ENCODE peak calls at places on chromosomes 13 and 19, in seven cellular contexts. One of them, this sample, is unnamed.

GRCh38 chr19:17772172-17772571 is 20.9 kb downstream of the FCHO1 start:
- DNase-seq in A549: no peak
- DNase-seq in stomach: no peak
- DNase-seq in HepG2: no peak
- DNase-seq in sigmoid colon: no peak
- DNase-seq in ovary: no peak
- DNase-seq in SK-N-SH: no peak
- DNase-seq in this sample: no peak

GRCh38 chr19:27672309-27673047 is 1540.5 kb downstream of the UQCRFS1 start:
- DNase-seq in HepG2: no peak
- DNase-seq in sigmoid colon: no peak
- DNase-seq in A549: no peak
- DNase-seq in stomach: peak; percentile 15
- DNase-seq in SK-N-SH: no peak
- DNase-seq in ovary: no peak
- DNase-seq in this sample: no peak

GRCh38 chr19:39406656-39407393 is at the start of gene ZFP36:
- DNase-seq in SK-N-SH: peak; percentile 94
- DNase-seq in sigmoid colon: peak; percentile 98
- DNase-seq in HepG2: peak; percentile 70
- DNase-seq in A549: peak; percentile 95
- DNase-seq in ovary: peak; percentile 88
- DNase-seq in stomach: peak; percentile 95
- DNase-seq in this sample: peak; percentile 96

GRCh38 chr19:46402725-46403124 is 10.6 kb downstream of the CCDC8 start:
- DNase-seq in stomach: no peak
- DNase-seq in ovary: no peak
- DNase-seq in HepG2: no peak
- DNase-seq in A549: no peak
- DNase-seq in sigmoid colon: peak; percentile 40
- DNase-seq in SK-N-SH: no peak
- DNase-seq in this sample: no peak

GRCh38 chr13:114222461-114222968 is 12.2 kb upstream of the CDC16 start:
- DNase-seq in SK-N-SH: no peak
- DNase-seq in A549: no peak
- DNase-seq in sigmoid colon: no peak
- DNase-seq in stomach: no peak
- DNase-seq in HepG2: peak; percentile 12
- DNase-seq in ovary: no peak
- DNase-seq in this sample: peak; percentile 30

GRCh38 chr19:41426952-41427646 is at the start of gene B3GNT8:
- DNase-seq in A549: no peak
- DNase-seq in SK-N-SH: peak; percentile 71
- DNase-seq in HepG2: peak; percentile 59
- DNase-seq in stomach: peak; percentile 86
- DNase-seq in ovary: peak; percentile 83
- DNase-seq in sigmoid colon: peak; percentile 94
- DNase-seq in this sample: peak; percentile 94

GRCh38 chr19:1066748-1067340 is at the start of gene ARHGAP45:
- DNase-seq in ovary: no peak
- DNase-seq in sigmoid colon: no peak
- DNase-seq in HepG2: no peak
- DNase-seq in A549: no peak
- DNase-seq in SK-N-SH: peak; percentile 66
- DNase-seq in stomach: peak; percentile 60
- DNase-seq in this sample: peak; percentile 70

GRCh38 chr19:6587093-6587820 is 3.7 kb downstream of the CD70 start:
- DNase-seq in stomach: no peak
- DNase-seq in ovary: no peak
- DNase-seq in SK-N-SH: no peak
- DNase-seq in sigmoid colon: no peak
- DNase-seq in A549: no peak
- DNase-seq in HepG2: no peak
- DNase-seq in this sample: no peak

GRCh38 chr19:1154731-1155351 is 19.2 kb downstream of the SBNO2 start:
- DNase-seq in HepG2: peak; percentile 67
- DNase-seq in stomach: peak; percentile 87
- DNase-seq in A549: peak; percentile 58
- DNase-seq in ovary: peak; percentile 82
- DNase-seq in SK-N-SH: peak; percentile 86
- DNase-seq in sigmoid colon: peak; percentile 96
- DNase-seq in this sample: peak; percentile 89

GRCh38 chr13:30752201-30752797 is 17.0 kb downstream of the ALOX5AP start:
- DNase-seq in SK-N-SH: no peak
- DNase-seq in ovary: no peak
- DNase-seq in HepG2: no peak
- DNase-seq in stomach: no peak
- DNase-seq in A549: no peak
- DNase-seq in sigmoid colon: no peak
- DNase-seq in this sample: no peak

GRCh38 chr13:88926890-88927502 is 1255.8 kb downstream of the SLITRK5 start:
- DNase-seq in A549: no peak
- DNase-seq in sigmoid colon: no peak
- DNase-seq in SK-N-SH: no peak
- DNase-seq in HepG2: no peak
- DNase-seq in stomach: no peak
- DNase-seq in ovary: no peak
- DNase-seq in this sample: no peak

GRCh38 chr19:10936661-10937084 is 8.1 kb downstream of the TIMM29 start:
- DNase-seq in HepG2: peak; percentile 76
- DNase-seq in ovary: peak; percentile 54
- DNase-seq in stomach: peak; percentile 41
- DNase-seq in SK-N-SH: peak; percentile 83
- DNase-seq in sigmoid colon: no peak
- DNase-seq in A549: peak; percentile 56
- DNase-seq in this sample: peak; percentile 40

GRCh38 chr19:7450243-7451223 is 38.3 kb downstream of the PEX11G start:
- DNase-seq in stomach: no peak
- DNase-seq in sigmoid colon: no peak
- DNase-seq in ovary: no peak
- DNase-seq in SK-N-SH: no peak
- DNase-seq in A549: no peak
- DNase-seq in HepG2: peak; percentile 32
- DNase-seq in this sample: no peak

GRCh38 chr19:40714519-40715299 is 2.0 kb downstream of the COQ8B start:
- DNase-seq in A549: peak; percentile 99
- DNase-seq in stomach: peak; percentile 95
- DNase-seq in SK-N-SH: peak; percentile 95
- DNase-seq in HepG2: peak; percentile 81
- DNase-seq in ovary: peak; percentile 92
- DNase-seq in sigmoid colon: peak; percentile 97
- DNase-seq in this sample: peak; percentile 97

GRCh38 chr19:10238172-10238783 is 7.1 kb upstream of the S1PR2 start:
- DNase-seq in ovary: no peak
- DNase-seq in stomach: peak; percentile 31
- DNase-seq in HepG2: peak; percentile 83
- DNase-seq in sigmoid colon: peak; percentile 92
- DNase-seq in SK-N-SH: no peak
- DNase-seq in A549: peak; percentile 26
- DNase-seq in this sample: peak; percentile 49

GRCh38 chr13:89163081-89163480 is 1491.9 kb downstream of the SLITRK5 start:
- DNase-seq in HepG2: no peak
- DNase-seq in A549: no peak
- DNase-seq in SK-N-SH: peak; percentile 37
- DNase-seq in stomach: no peak
- DNase-seq in sigmoid colon: no peak
- DNase-seq in ovary: no peak
- DNase-seq in this sample: no peak

GRCh38 chr19:55536951-55537740 is at the start of gene SBK2:
- DNase-seq in A549: no peak
- DNase-seq in ovary: no peak
- DNase-seq in stomach: no peak
- DNase-seq in HepG2: peak; percentile 33
- DNase-seq in SK-N-SH: peak; percentile 95
- DNase-seq in sigmoid colon: no peak
- DNase-seq in this sample: no peak

GRCh38 chr13:112657850-112658445 is 31.9 kb upstream of the ATP11A start:
- DNase-seq in ovary: no peak
- DNase-seq in HepG2: no peak
- DNase-seq in A549: no peak
- DNase-seq in sigmoid colon: no peak
- DNase-seq in stomach: no peak
- DNase-seq in SK-N-SH: no peak
- DNase-seq in this sample: no peak

GRCh38 chr19:49864890-49865289 is 2.5 kb downstream of the PNKP start:
- DNase-seq in HepG2: no peak
- DNase-seq in stomach: no peak
- DNase-seq in A549: no peak
- DNase-seq in sigmoid colon: no peak
- DNase-seq in ovary: no peak
- DNase-seq in SK-N-SH: no peak
- DNase-seq in this sample: no peak

GRCh38 chr19:49863935-49864320 is 3.4 kb downstream of the PNKP start:
- DNase-seq in HepG2: no peak
- DNase-seq in stomach: no peak
- DNase-seq in SK-N-SH: no peak
- DNase-seq in ovary: no peak
- DNase-seq in A549: no peak
- DNase-seq in sigmoid colon: peak; percentile 64
- DNase-seq in this sample: no peak

GRCh38 chr19:49869009-49869483 is 1.7 kb upstream of the PNKP start:
- DNase-seq in HepG2: no peak
- DNase-seq in sigmoid colon: no peak
- DNase-seq in ovary: no peak
- DNase-seq in A549: no peak
- DNase-seq in SK-N-SH: peak; percentile 60
- DNase-seq in stomach: no peak
- DNase-seq in this sample: no peak

GRCh38 chr19:49869484-49870308 is 2.3 kb upstream of the PNKP start:
- DNase-seq in stomach: peak; percentile 96
- DNase-seq in A549: peak; percentile 99
- DNase-seq in sigmoid colon: peak; percentile 98
- DNase-seq in SK-N-SH: peak; percentile 90
- DNase-seq in HepG2: peak; percentile 99
- DNase-seq in ovary: peak; percentile 95
- DNase-seq in this sample: peak; percentile 97

DNA sequence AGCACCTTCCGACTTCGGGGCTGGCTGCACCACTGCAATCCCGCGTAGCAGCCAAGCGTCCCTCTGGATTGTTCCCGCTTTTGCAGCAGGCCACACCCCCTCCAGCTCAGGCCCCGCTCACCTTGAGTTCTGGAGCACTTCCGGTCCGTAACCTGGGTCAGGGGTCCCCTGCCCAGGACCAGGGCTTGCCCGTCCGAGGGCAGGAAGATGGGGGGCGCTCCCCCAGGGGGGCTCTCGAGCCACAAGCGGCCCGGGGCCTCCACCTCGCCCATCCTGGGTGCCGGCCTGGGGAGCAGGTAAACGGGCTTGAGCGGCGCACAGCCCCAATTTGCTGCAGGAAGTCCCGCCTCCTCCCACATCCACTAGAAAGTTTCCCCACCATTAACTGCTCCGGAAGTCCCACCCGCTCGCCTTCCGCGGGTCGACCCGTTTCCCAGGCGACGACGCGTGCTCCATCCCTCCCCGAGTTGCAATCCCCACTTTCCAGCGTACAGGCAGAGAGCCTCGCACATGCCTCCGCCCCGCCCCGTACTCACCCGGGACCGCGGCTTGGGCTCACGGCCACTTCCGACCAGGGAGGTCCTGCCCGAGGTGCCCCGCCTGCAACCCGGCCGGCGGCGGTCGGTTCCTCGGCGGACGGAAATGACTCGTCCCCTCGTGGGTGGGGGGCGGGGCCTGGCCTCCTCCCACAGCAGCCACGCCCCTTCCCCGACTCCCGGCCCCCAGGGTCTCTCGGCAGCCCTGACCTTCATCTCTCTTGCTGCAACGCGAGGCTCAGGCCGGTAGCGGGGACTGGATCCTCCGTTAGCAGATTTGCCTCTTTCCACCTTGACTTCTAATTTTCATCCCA is at the start of gene PNKP:
- DNase-seq in A549: peak; percentile 96
- DNase-seq in sigmoid colon: peak; percentile 95
- DNase-seq in ovary: peak; percentile 92
- DNase-seq in SK-N-SH: peak; percentile 92
- DNase-seq in HepG2: peak; percentile 88
- DNase-seq in stomach: peak; percentile 89
- DNase-seq in this sample: peak; percentile 92
- TF ChIP-seq EP300 in A549: peak; percentile 12
- TF ChIP-seq EP300 in sigmoid colon: no peak
- TF ChIP-seq EP300 in ovary: no peak
- TF ChIP-seq EP300 in SK-N-SH: no peak
- TF ChIP-seq EP300 in HepG2: peak; percentile 13
- TF ChIP-seq EP300 in stomach: peak; percentile 3
- TF ChIP-seq EP300 in this sample: no peak

GRCh38 chr19:4342421-4343055 is 824 bp upstream of the MPND start:
- DNase-seq in SK-N-SH: peak; percentile 92
- DNase-seq in A549: peak; percentile 88
- DNase-seq in HepG2: peak; percentile 100
- DNase-seq in stomach: peak; percentile 96
- DNase-seq in ovary: peak; percentile 96
- DNase-seq in sigmoid colon: peak; percentile 99
- DNase-seq in this sample: peak; percentile 96
- TF ChIP-seq EP300 in SK-N-SH: no peak
- TF ChIP-seq EP300 in A549: no peak
- TF ChIP-seq EP300 in HepG2: no peak
- TF ChIP-seq EP300 in stomach: no peak
- TF ChIP-seq EP300 in ovary: no peak
- TF ChIP-seq EP300 in sigmoid colon: no peak
- TF ChIP-seq EP300 in this sample: no peak

GRCh38 chr19:4877753-4878490 is 10.5 kb upstream of the PLIN3 start:
- DNase-seq in sigmoid colon: peak; percentile 91
- DNase-seq in stomach: peak; percentile 31
- DNase-seq in HepG2: no peak
- DNase-seq in SK-N-SH: peak; percentile 57
- DNase-seq in ovary: no peak
- DNase-seq in A549: no peak
- DNase-seq in this sample: peak; percentile 31
- TF ChIP-seq EP300 in sigmoid colon: peak; percentile 80
- TF ChIP-seq EP300 in stomach: peak; percentile 29
- TF ChIP-seq EP300 in HepG2: no peak
- TF ChIP-seq EP300 in SK-N-SH: no peak
- TF ChIP-seq EP300 in ovary: no peak
- TF ChIP-seq EP300 in A549: no peak
- TF ChIP-seq EP300 in this sample: peak; percentile 16

GRCh38 chr13:49998714-49999624 is 2.1 kb downstream of the TRIM13 start:
- DNase-seq in sigmoid colon: no peak
- DNase-seq in stomach: no peak
- DNase-seq in HepG2: no peak
- DNase-seq in SK-N-SH: no peak
- DNase-seq in A549: no peak
- DNase-seq in ovary: no peak
- DNase-seq in this sample: no peak

GRCh38 chr13:49997935-49998334 is 1.1 kb downstream of the TRIM13 start:
- DNase-seq in HepG2: no peak
- DNase-seq in A549: no peak
- DNase-seq in stomach: no peak
- DNase-seq in sigmoid colon: no peak
- DNase-seq in ovary: no peak
- DNase-seq in SK-N-SH: no peak
- DNase-seq in this sample: no peak

GRCh38 chr13:49995535-49996165 is 1.2 kb upstream of the TRIM13 start:
- DNase-seq in ovary: no peak
- DNase-seq in A549: no peak
- DNase-seq in SK-N-SH: peak; percentile 9
- DNase-seq in HepG2: no peak
- DNase-seq in sigmoid colon: no peak
- DNase-seq in stomach: no peak
- DNase-seq in this sample: no peak

GRCh38 chr13:49996166-49996915 is 501 bp upstream of the TRIM13 start:
- DNase-seq in SK-N-SH: peak; percentile 96
- DNase-seq in ovary: peak; percentile 93
- DNase-seq in stomach: peak; percentile 95
- DNase-seq in HepG2: peak; percentile 56
- DNase-seq in A549: peak; percentile 52
- DNase-seq in sigmoid colon: peak; percentile 97
- DNase-seq in this sample: peak; percentile 95

GRCh38 chr13:49996951-49997895 is at the start of gene TRIM13:
- DNase-seq in stomach: peak; percentile 91
- DNase-seq in sigmoid colon: peak; percentile 95
- DNase-seq in ovary: peak; percentile 88
- DNase-seq in A549: peak; percentile 49
- DNase-seq in SK-N-SH: peak; percentile 72
- DNase-seq in HepG2: peak; percentile 79
- DNase-seq in this sample: peak; percentile 92
- TF ChIP-seq EP300 in stomach: no peak
- TF ChIP-seq EP300 in sigmoid colon: no peak
- TF ChIP-seq EP300 in ovary: no peak
- TF ChIP-seq EP300 in A549: no peak
- TF ChIP-seq EP300 in SK-N-SH: no peak
- TF ChIP-seq EP300 in HepG2: no peak
- TF ChIP-seq EP300 in this sample: no peak

This sample was measured in transverse colon.